ENCODE peak calls at places on chromosome 3, in four cellular contexts. C is H9, U is mesendoderm, Y is H1. J is an unnamed sample.

GRCh38 chr3:46549408-46549904 is 16.6 kb downstream of the LRRC2 start:
- DNase-seq in C (no peak), U (peak; percentile 78), Y (no peak), J (no peak)

GRCh38 chr3:148218222-148218621 is 479.5 kb upstream of the AGTR1 start:
- DNase-seq in C (no peak), U (no peak), Y (no peak), J (no peak)

GRCh38 chr3:40382617-40382979 is 4.4 kb upstream of the ENTPD3 start:
- DNase-seq in C (no peak), U (no peak), Y (no peak), J (no peak)

GRCh38 chr3:152836269-152836668 is 1.3 kb downstream of the P2RY1 start:
- DNase-seq in C (peak; percentile 25), U (no peak), Y (no peak), J (no peak)

GRCh38 chr3:167712445-167712844 is 22.2 kb downstream of the PDCD10 start:
- DNase-seq in C (no peak), U (no peak), Y (no peak), J (no peak)

GRCh38 chr3:42148982-42149432 is 57.9 kb downstream of the TRAK1 start:
- DNase-seq in C (peak; percentile 92), U (peak; percentile 94), Y (peak; percentile 43), J (peak; percentile 91)

GRCh38 chr3:138289260-138289659 is 40.4 kb downstream of the NME9 start:
- DNase-seq in C (no peak), U (no peak), Y (no peak), J (no peak)

GRCh38 chr3:2514031-2514430 is 415.4 kb downstream of the CNTN4 start:
- DNase-seq in C (no peak), U (peak; percentile 11), Y (no peak), J (no peak)

GRCh38 chr3:129593595-129594339 is 12.7 kb downstream of the PLXND1 start:
- DNase-seq in C (peak; percentile 49), U (peak; percentile 55), Y (no peak), J (no peak)

GRCh38 chr3:117059054-117059989 is 349.7 kb downstream of the TUSC7 start:
- DNase-seq in C (no peak), U (peak; percentile 60), Y (no peak), J (peak; percentile 46)

GRCh38 chr3:53496984-53497383 is 2.6 kb downstream of the CACNA1D start:
- DNase-seq in C (no peak), U (no peak), Y (no peak), J (no peak)

GRCh38 chr3:51940648-51941421 is 869 bp downstream of the RRP9 start:
- DNase-seq in C (no peak), U (peak; percentile 12), Y (no peak), J (no peak)

GRCh38 chr3:173976281-173976680 is 578.7 kb downstream of the NLGN1 start:
- DNase-seq in C (no peak), U (no peak), Y (no peak), J (no peak)

GRCh38 chr3:179179979-179180758 is 32.0 kb downstream of the PIK3CA start:
- DNase-seq in C (no peak), U (peak; percentile 77), Y (no peak), J (peak; percentile 44)

GRCh38 chr3:45807645-45808540 is 11.6 kb upstream of the SLC6A20 start:
- DNase-seq in C (no peak), U (no peak), Y (no peak), J (no peak)

GRCh38 chr3:125624341-125624740 is 29.0 kb upstream of the OSBPL11 start:
- DNase-seq in C (no peak), U (peak; percentile 58), Y (no peak), J (peak; percentile 49)

GRCh38 chr3:126112531-126113237 is 28.8 kb upstream of the SLC41A3 start:
- DNase-seq in C (no peak), U (no peak), Y (no peak), J (no peak)

GRCh38 chr3:110933786-110934415 is 137.7 kb upstream of the NECTIN3 start:
- DNase-seq in C (no peak), U (no peak), Y (no peak), J (peak; percentile 68)

GRCh38 chr3:42036483-42036823 is 54.7 kb upstream of the TRAK1 start:
- DNase-seq in C (no peak), U (peak; percentile 91), Y (no peak), J (peak; percentile 97)

GRCh38 chr3:4982773-4983738 is 3.8 kb downstream of the BHLHE40 start:
- DNase-seq in C (no peak), U (no peak), Y (no peak), J (peak; percentile 33)

GRCh38 chr3:57048052-57048671 is 12.3 kb upstream of the SPATA12 start:
- DNase-seq in C (no peak), U (no peak), Y (no peak), J (no peak)

GRCh38 chr3:84077479-84077878 is 881.3 kb upstream of the CADM2 start:
- DNase-seq in C (no peak), U (peak; percentile 20), Y (no peak), J (no peak)

GRCh38 chr3:57160046-57160730 is 5.0 kb downstream of the IL17RD start:
- DNase-seq in C (peak; percentile 74), U (peak; percentile 92), Y (no peak), J (no peak)

GRCh38 chr3:46222435-46223161 is 14.5 kb upstream of the CCR1 start:
- DNase-seq in C (no peak), U (no peak), Y (no peak), J (no peak)

GRCh38 chr3:96960661-96961330 is 146.4 kb downstream of the EPHA6 start:
- DNase-seq in C (no peak), U (no peak), Y (no peak), J (no peak)

GRCh38 chr3:96958856-96959255 is 144.5 kb downstream of the EPHA6 start:
- DNase-seq in C (no peak), U (no peak), Y (no peak), J (no peak)

GRCh38 chr3:96961576-96961975 is 147.2 kb downstream of the EPHA6 start:
- DNase-seq in C (no peak), U (no peak), Y (no peak), J (no peak)

DNA sequence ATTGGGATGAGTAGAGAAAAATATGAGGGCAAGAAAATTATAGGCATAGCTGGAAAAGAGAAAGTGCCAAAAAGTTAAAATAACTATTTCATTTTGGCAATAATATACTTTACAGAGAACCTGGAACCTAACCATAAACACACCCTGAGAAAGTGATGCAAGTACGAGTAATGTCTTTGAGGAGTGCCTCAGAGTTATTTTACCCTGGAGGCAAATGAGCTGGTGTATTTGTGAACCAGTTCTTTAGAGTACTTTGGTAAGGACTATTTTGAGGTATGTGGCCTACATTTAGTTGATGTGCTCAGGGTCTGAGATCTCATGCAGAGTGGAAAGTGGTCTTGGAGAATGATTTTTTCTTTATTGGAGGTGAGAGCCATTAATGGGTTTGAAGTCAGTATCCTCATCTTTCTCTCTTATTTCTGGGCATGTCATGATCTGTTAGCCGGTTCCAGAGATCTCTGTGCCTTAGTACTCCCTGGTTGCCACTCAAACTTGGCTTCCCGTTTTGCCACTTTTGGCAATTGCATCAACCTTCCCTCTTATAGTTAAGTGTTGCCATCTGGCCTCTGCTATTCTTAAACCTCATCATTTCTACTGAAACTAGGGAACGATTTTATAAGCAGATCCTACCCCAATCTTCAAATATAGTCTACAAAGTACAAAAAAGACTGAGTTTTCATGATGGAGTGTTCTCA is 145.7 kb downstream of the EPHA6 start:
- DNase-seq in C (no peak), U (peak; percentile 82), Y (no peak), J (no peak)
- H4K5ac ChIP-seq in C (no peak overlapping the region), U (no peak overlapping the region), Y (no peak overlapping the region), J (no peak overlapping the region)

GRCh38 chr3:79568938-79569337 is 198.9 kb downstream of the ROBO1 start:
- DNase-seq in C (no peak), U (no peak), Y (no peak), J (no peak)

GRCh38 chr3:79572930-79573329 is 194.9 kb downstream of the ROBO1 start:
- DNase-seq in C (no peak), U (no peak), Y (no peak), J (no peak)
- H4K5ac ChIP-seq in C (no peak overlapping the region), U (no peak overlapping the region), Y (no peak overlapping the region), J (no peak overlapping the region)

GRCh38 chr3:170508876-170509275 is 77.0 kb downstream of the SLC7A14 start:
- DNase-seq in C (no peak), U (no peak), Y (no peak), J (no peak)
- H4K5ac ChIP-seq in C (no peak overlapping the region), U (no peak overlapping the region), Y (no peak overlapping the region), J (no peak overlapping the region)

DNA sequence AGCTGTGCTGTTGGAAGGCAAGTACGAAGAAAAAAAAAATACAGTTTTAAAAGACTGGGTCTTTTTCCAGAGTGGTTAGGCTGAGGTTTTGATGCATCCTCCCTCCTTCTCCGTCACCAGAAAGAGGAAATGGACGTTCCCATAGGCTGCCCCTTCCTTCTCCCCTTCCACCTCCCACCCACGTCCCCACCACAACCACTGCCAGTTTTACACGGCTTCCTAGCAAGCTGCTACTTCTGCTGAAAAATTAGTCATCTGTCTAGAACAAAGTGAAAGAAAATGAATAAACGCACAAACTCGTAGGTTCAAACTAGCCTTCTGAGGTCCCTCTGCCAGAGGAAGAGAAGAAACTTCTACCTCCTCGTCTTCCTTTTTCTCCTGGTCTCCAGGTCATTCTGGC is 71.6 kb upstream of the RPL35A start:
- DNase-seq in C (no peak), U (no peak), Y (no peak), J (no peak)
- H4K5ac ChIP-seq in C (no peak overlapping the region), U (no peak overlapping the region), Y (no peak overlapping the region), J (no peak overlapping the region)

GRCh38 chr3:123111640-123112039 is 44.8 kb downstream of the PDIA5 start:
- DNase-seq in C (no peak), U (no peak), Y (no peak), J (no peak)
- H4K5ac ChIP-seq in C (no peak overlapping the region), U (no peak overlapping the region), Y (no peak overlapping the region), J (no peak overlapping the region)

DNA sequence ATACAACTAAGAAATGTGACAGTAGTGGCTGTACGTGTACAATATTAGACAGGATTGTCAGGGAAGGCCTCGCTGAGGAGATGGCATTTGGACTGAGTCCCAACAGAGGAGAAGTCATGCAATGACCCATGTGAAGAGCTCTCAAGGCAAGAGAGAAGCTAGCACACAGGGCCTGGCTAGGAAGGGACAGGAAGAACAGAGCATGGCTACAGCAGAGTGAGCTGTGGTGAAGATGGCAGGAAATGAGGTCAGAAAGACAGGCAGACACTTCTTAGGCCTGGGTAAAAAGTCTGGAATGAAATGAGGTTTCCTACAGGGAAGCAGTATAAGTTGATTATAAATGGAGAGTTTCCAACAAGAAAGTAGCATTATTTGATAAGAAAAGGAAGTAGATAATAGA is 33.2 kb upstream of the LEKR1 start:
- DNase-seq in C (no peak), U (peak; percentile 10), Y (no peak), J (no peak)
- H4K5ac ChIP-seq in C (no peak overlapping the region), U (no peak overlapping the region), Y (no peak overlapping the region), J (peak overlapping the region; percentile 97)

GRCh38 chr3:184160456-184160855 is 5.3 kb downstream of the DVL3 start:
- DNase-seq in C (no peak), U (no peak), Y (no peak), J (peak; percentile 80)
- H4K5ac ChIP-seq in C (no peak overlapping the region), U (no peak overlapping the region), Y (no peak overlapping the region), J (peak overlapping the region; percentile 19)

DNA sequence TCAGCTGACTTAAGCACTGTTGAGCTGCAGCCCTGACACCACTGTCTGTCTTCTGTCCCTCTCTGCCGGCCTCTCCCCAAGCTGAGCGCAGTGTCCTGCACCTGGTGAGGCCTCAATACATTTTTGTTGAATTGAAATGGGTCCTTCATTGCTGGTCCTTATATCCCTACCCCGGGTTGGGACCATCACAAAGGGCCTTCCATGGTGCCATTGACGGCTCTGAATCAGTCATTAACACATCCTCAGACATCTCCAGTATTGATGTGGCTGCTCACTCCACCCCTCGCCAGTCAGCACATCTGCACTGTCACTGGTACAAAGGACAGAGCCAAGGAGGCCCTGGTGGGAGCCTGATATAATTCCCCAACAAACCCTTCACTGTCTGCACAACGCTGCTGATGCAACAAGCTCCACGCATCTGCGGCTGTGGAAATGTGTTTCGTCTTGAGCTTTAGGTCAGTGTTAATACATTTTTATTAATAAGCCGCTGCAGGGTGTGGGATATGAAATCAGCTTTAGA is 191.6 kb upstream of the TOPAZ1 start:
- DNase-seq in C (no peak), U (no peak), Y (no peak), J (no peak)
- H4K5ac ChIP-seq in C (no peak overlapping the region), U (no peak overlapping the region), Y (no peak overlapping the region), J (no peak overlapping the region)

J was measured in IMR-90.